ENCODE peak calls at places on chromosomes 12 and 14, in five cellular contexts. L is psoas muscle, P is upper lobe of right lung, T is left ventricle myocardium inferior, U is IMR-90. X is an unnamed sample.
A peak's percentile ranks its signal among the peaks of the same experiment; 100 is the strongest.

GRCh38 chr14:88233915-88234314 is 89.2 kb downstream of the KCNK10 start:
- DNase-seq in L (no peak), U (no peak), T (no peak), P (no peak), X (no peak)

GRCh38 chr14:65156568-65157366 is 54.5 kb upstream of the MAX start:
- DNase-seq in T (no peak), L (peak; percentile 40), P (peak; percentile 72), U (peak; percentile 78), X (no peak)

GRCh38 chr12:5038781-5039311 is 4.8 kb upstream of the KCNA5 start:
- DNase-seq in L (no peak), U (no peak), T (no peak), P (no peak), X (no peak)

GRCh38 chr14:49989980-49990379 is 97.1 kb downstream of the ARF6 start:
- DNase-seq in U (no peak), L (no peak), P (no peak), T (no peak), X (no peak)

GRCh38 chr12:130956456-130957303 is 3.0 kb downstream of the ADGRD1 start:
- DNase-seq in U (no peak), P (no peak), L (no peak), T (no peak), X (no peak)

GRCh38 chr12:11717533-11717961 is 68.1 kb downstream of the ETV6 start:
- DNase-seq in P (no peak), T (no peak), L (no peak), U (peak; percentile 72), X (peak; percentile 17)

GRCh38 chr12:47799357-47799955 is 20.2 kb downstream of the HDAC7 start:
- DNase-seq in P (no peak), T (peak; percentile 69), L (peak; percentile 79), U (no peak), X (no peak)

GRCh38 chr12:106527356-106527755 is 55.4 kb upstream of the RFX4 start:
- DNase-seq in P (no peak), L (no peak), T (no peak), U (peak; percentile 18), X (no peak)

GRCh38 chr14:63727231-63727735 is 582 bp downstream of the SGPP1 start:
- DNase-seq in P (peak; percentile 77), T (peak; percentile 32), U (peak; percentile 46), L (peak; percentile 52), X (no peak)

GRCh38 chr12:4287325-4288290 is 14.0 kb downstream of the CCND2 start:
- DNase-seq in U (no peak), T (no peak), P (no peak), L (no peak), X (no peak)

GRCh38 chr12:132633901-132634300 is 15.3 kb downstream of the P2RX2 start:
- DNase-seq in P (no peak), L (no peak), U (no peak), T (no peak), X (no peak)

GRCh38 chr14:88468396-88468795 is 82.9 kb downstream of the SPATA7 start:
- DNase-seq in U (peak; percentile 92), L (no peak), T (no peak), P (no peak), X (no peak)

GRCh38 chr14:24274101-24274543 is 2.7 kb upstream of the RABGGTA start:
- DNase-seq in U (peak; percentile 31), P (no peak), T (no peak), L (no peak), X (no peak)

GRCh38 chr12:63276537-63277365 is 125.8 kb upstream of the AVPR1A start:
- DNase-seq in U (peak; percentile 4), T (no peak), P (no peak), L (no peak), X (peak; percentile 15)

GRCh38 chr12:55703288-55703687 is 4.4 kb downstream of the ITGA7 start:
- DNase-seq in P (no peak), L (peak; percentile 81), U (no peak), T (peak; percentile 57), X (no peak)

GRCh38 chr12:43238281-43238680 is 313.7 kb downstream of the ADAMTS20 start:
- DNase-seq in L (no peak), T (no peak), U (no peak), P (no peak), X (no peak)

GRCh38 chr14:44586910-44587309 is 79.8 kb upstream of the FSCB start:
- DNase-seq in P (no peak), L (no peak), U (no peak), T (no peak), X (no peak)

GRCh38 chr12:32312049-32312670 is 87.2 kb upstream of the FGD4 start:
- DNase-seq in P (no peak), T (no peak), L (no peak), U (peak; percentile 72), X (no peak)

GRCh38 chr14:59116984-59117415 is 71.5 kb upstream of the DAAM1 start:
- DNase-seq in P (no peak), U (peak; percentile 35), L (no peak), T (no peak), X (no peak)

GRCh38 chr12:95641299-95641947 is 90.1 kb upstream of the USP44 start:
- DNase-seq in U (no peak), L (no peak), T (no peak), P (no peak), X (no peak)

GRCh38 chr14:69133206-69134125 is 19.5 kb downstream of the DCAF5 start:
- DNase-seq in L (no peak), T (no peak), P (no peak), U (peak; percentile 78), X (no peak)

GRCh38 chr12:31819427-31819826 is 90.6 kb upstream of the AMN1 start:
- DNase-seq in T (no peak), L (no peak), U (no peak), P (no peak), X (no peak)

GRCh38 chr12:119669744-119670472 is 2.0 kb downstream of the PRKAB1 start:
- DNase-seq in T (no peak), L (no peak), P (peak; percentile 86), U (no peak), X (no peak)

GRCh38 chr14:67674139-67674479 is 323 bp downstream of the VTI1B start:
- DNase-seq in U (peak; percentile 45), L (peak; percentile 75), P (peak; percentile 87), T (peak; percentile 75), X (peak; percentile 71)

GRCh38 chr12:4908694-4909396 is 860 bp upstream of the KCNA1 start:
- DNase-seq in T (no peak), L (no peak), P (no peak), U (no peak), X (no peak)

GRCh38 chr14:99064262-99064954 is 207.6 kb downstream of the BCL11B start:
- DNase-seq in L (no peak), P (no peak), U (no peak), T (no peak), X (no peak)

GRCh38 chr14:93430889-93431670 is at the start of gene UNC79:
- DNase-seq in T (no peak), U (no peak), L (peak; percentile 17), P (no peak), X (no peak)

GRCh38 chr12:117141097-117141898 is 42.1 kb upstream of the TESC start:
- DNase-seq in U (no peak), L (no peak), T (no peak), P (peak; percentile 79), X (no peak)

GRCh38 chr14:76282581-76282980 is 93.4 kb upstream of the ESRRB start:
- DNase-seq in L (no peak), T (no peak), U (no peak), P (no peak), X (no peak)

GRCh38 chr12:3833670-3834310 is 39.4 kb downstream of the PARP11 start:
- DNase-seq in L (no peak), U (no peak), T (no peak), P (no peak), X (no peak)

GRCh38 chr12:108637631-108638030 is 3.9 kb upstream of the SELPLG start:
- DNase-seq in T (no peak), L (no peak), U (no peak), P (no peak), X (peak; percentile 82)
- H3K4me1 ChIP-seq in T (peaks cover 56% of the 10 kb centered on the region), L (peaks cover 19% of the 10 kb centered on the region), U (peaks cover 10% of the 10 kb centered on the region), P (peaks cover 69% of the 10 kb centered on the region), X (no peaks in the 10 kb centered on the region)

GRCh38 chr14:100096656-100097055 is 31.4 kb downstream of the EVL start:
- DNase-seq in P (no peak), U (peak; percentile 68), L (no peak), T (no peak), X (no peak)

GRCh38 chr14:100103261-100104005 is 38.2 kb downstream of the EVL start:
- DNase-seq in U (peak; percentile 13), L (no peak), T (peak; percentile 41), P (peak; percentile 40), X (peak; percentile 24)

GRCh38 chr14:100102156-100102785 is 37.0 kb downstream of the EVL start:
- DNase-seq in L (no peak), U (no peak), T (no peak), P (no peak), X (no peak)

GRCh38 chr14:100098171-100098570 is 32.9 kb downstream of the EVL start:
- DNase-seq in T (no peak), P (no peak), L (no peak), U (no peak), X (no peak)

DNA sequence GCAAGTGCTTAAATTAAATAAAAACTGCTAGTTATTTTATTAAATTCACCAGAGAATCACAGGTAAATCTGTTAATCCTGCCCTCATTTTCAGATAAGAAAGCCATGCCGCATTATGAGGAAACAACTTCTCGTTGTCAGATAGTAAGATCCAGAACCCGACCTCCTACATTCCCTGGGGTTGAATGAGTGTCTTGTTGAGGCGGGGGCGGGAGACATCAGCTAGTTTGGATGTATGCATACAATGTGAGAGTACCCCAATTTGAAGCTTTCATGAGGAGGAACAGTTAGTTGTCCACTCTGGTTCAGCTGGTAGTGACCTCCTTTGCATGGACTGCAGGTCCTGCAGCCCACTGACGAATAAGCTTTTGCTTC is 34.8 kb downstream of the EVL start:
- DNase-seq in U (no peak), T (no peak), L (no peak), P (no peak), X (no peak)
- H3K4me1 ChIP-seq in U (peaks cover 22% of the 10 kb centered on the region), T (peaks cover 29% of the 10 kb centered on the region), L (peaks cover 15% of the 10 kb centered on the region), P (peaks cover 28% of the 10 kb centered on the region), X (no peaks in the 10 kb centered on the region)

DNA sequence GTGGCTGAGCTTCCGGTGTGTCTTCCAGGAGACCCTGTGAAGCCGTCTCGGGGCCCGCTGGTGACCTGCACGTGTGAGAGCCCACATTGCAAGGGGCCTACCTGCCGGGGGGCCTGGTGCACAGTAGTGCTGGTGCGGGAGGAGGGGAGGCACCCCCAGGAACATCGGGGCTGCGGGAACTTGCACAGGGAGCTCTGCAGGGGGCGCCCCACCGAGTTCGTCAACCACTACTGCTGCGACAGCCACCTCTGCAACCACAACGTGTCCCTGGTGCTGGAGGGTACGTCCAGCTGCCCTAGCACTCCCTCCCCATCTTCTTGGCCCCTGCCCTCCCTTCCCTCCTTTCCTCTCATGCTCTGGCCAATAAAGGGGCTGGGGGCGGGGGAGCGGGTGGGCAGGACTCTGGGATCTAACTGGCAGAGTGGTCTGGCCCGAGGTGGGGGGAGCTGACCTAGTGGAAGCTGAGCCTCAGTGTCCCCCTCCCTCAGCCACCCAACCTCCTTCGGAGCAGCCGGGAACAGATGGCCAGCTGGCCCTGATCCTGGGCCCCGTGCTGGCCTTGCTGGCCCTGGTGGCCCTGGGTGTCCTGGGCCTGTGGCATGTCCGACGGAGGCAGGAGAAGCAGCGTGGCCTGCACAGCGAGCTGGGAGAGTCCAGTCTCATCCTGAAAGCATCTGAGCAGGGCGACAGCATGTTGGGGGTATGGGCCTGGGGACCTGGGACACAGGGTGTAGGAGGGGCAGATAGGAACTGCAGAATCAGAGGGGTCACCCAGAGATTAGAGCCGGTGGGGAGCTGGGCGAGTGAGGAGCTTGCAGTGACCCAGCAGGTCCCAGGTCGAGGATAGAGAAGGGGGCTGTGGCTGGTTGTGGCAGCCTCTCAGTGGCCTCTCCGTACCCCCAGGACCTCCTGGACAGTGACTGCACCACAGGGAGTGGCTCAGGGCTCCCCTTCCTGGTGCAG is 6.0 kb downstream of the ACVRL1 start:
- DNase-seq in P (peak; percentile 66), T (no peak), L (no peak), U (no peak), X (no peak)
- H3K4me1 ChIP-seq in P (peaks cover 55% of the 10 kb centered on the region), T (peaks cover 90% of the 10 kb centered on the region), L (peaks cover 12% of the 10 kb centered on the region), U (peaks cover 41% of the 10 kb centered on the region), X (peaks cover 37% of the 10 kb centered on the region)

GRCh38 chr14:78401866-78402265 is 231.7 kb downstream of the NRXN3 start:
- DNase-seq in P (no peak), L (no peak), U (no peak), T (no peak), X (no peak)
- H3K4me1 ChIP-seq in P (no peaks in the 10 kb centered on the region), L (no peaks in the 10 kb centered on the region), U (no peaks in the 10 kb centered on the region), T (no peaks in the 10 kb centered on the region), X (no peaks in the 10 kb centered on the region)